ENCODE peak calls at places on chromosome 18, in five cellular contexts. P is BE2C, U is left cardiac atrium, K is left colon, J is H7. T is an unnamed sample.

GRCh38 chr18:24600076-24600654 is 139.7 kb downstream of the HRH4 start:
- DNase-seq in P (peak), J (peak), U (no peak), K (no peak), T (peak)

GRCh38 chr18:71995895-71996443 is 548.2 kb downstream of the CBLN2 start:
- DNase-seq in J (no peak), K (no peak), U (no peak), P (no peak), T (no peak)

GRCh38 chr18:47968721-47969120 is 38.3 kb upstream of the SMAD2 start:
- DNase-seq in K (no peak), J (no peak), P (no peak), U (no peak), T (peak)

GRCh38 chr18:58473071-58473470 is 155.8 kb downstream of the ALPK2 start:
- DNase-seq in U (no peak), P (no peak), K (no peak), J (no peak), T (no peak)

GRCh38 chr18:8051388-8051787 is 484.3 kb downstream of the PTPRM start:
- DNase-seq in J (no peak), K (no peak), P (no peak), U (no peak), T (no peak)

GRCh38 chr18:50620319-50620718 is 60.4 kb downstream of the MAPK4 start:
- DNase-seq in J (no peak), U (no peak), P (no peak), K (no peak), T (no peak)

GRCh38 chr18:5543854-5544389 is at the start of gene EPB41L3:
- DNase-seq in J (peak), P (no peak), U (peak), K (peak), T (peak)

GRCh38 chr18:3652380-3653262 is 202.6 kb downstream of the TGIF1 start:
- DNase-seq in U (peak), P (peak), K (peak), J (peak), T (peak)

GRCh38 chr18:3283253-3283863 is 21.4 kb downstream of the MYL12B start:
- DNase-seq in K (no peak), J (no peak), P (no peak), U (no peak), T (no peak)

GRCh38 chr18:11156977-11157376 is 7.6 kb upstream of the PIEZO2 start:
- DNase-seq in P (no peak), K (no peak), U (no peak), J (no peak), T (no peak)

GRCh38 chr18:11883153-11883552 is 25.0 kb downstream of the MPPE1 start:
- DNase-seq in J (no peak), K (no peak), U (no peak), P (no peak), T (no peak)

GRCh38 chr18:50724631-50725235 is 95.1 kb downstream of the MRO start:
- DNase-seq in K (no peak), J (peak), U (no peak), P (no peak), T (no peak)

GRCh38 chr18:985301-985700 is 80.6 kb downstream of the ADCYAP1 start:
- DNase-seq in P (peak), U (no peak), K (no peak), J (peak), T (peak)

GRCh38 chr18:43596106-43596712 is 318.9 kb upstream of the SYT4 start:
- DNase-seq in J (no peak), U (no peak), K (no peak), P (no peak), T (no peak)

GRCh38 chr18:9696112-9696511 is 12.0 kb upstream of the RAB31 start:
- DNase-seq in P (no peak), K (no peak), U (no peak), J (no peak), T (no peak)

GRCh38 chr18:7778181-7778580 is 211.1 kb downstream of the PTPRM start:
- DNase-seq in U (no peak), J (no peak), P (no peak), K (no peak), T (no peak)

GRCh38 chr18:3773303-3773702 is 323.3 kb downstream of the TGIF1 start:
- DNase-seq in P (no peak), U (no peak), J (no peak), K (no peak), T (no peak)

T was measured in mesendoderm.